ENCODE peak calls at places on chromosomes 3 and 15, in nine cellular contexts. O is OCI-LY7; G is M059J; R is germinal center; B is RCC 7860; J is CD8-positive, alpha-beta memory T cell; Z is neural progenitor cell; Q is GM18507; Y is DMS79. H is an unnamed sample.

GRCh38 chr15:76059320-76060097 is at the start of gene TMEM266:
- DNase-seq in O (no peak), Q (peak), J (no peak), Y (no peak), B (no peak), R (peak), Z (peak), G (peak), H (no peak)

GRCh38 chr3:120160050-120160449 is 65.8 kb upstream of the GSK3B start:
- DNase-seq in B (peak), Z (no peak), Y (no peak), Q (no peak), J (no peak), G (peak), R (no peak), O (no peak), H (no peak)

GRCh38 chr3:194139085-194139976 is 3.4 kb downstream of the HES1 start:
- DNase-seq in G (peak), J (no peak), Z (peak), B (no peak), R (peak), Y (peak), O (peak), Q (no peak), H (no peak)

GRCh38 chr3:124985358-124985757 is 50.8 kb upstream of the MUC13 start:
- DNase-seq in Z (no peak), Y (no peak), B (no peak), Q (no peak), J (no peak), O (no peak), R (no peak), G (peak), H (no peak)

GRCh38 chr3:8709287-8709686 is 24.3 kb upstream of the CAV3 start:
- DNase-seq in J (no peak), Q (no peak), Y (no peak), B (no peak), O (no peak), R (peak), G (no peak), Z (no peak), H (no peak)

GRCh38 chr15:80480909-80481308 is 76.7 kb downstream of the ARNT2 start:
- DNase-seq in O (no peak), R (no peak), J (no peak), Y (no peak), Z (no peak), Q (no peak), B (peak), G (peak), H (no peak)

GRCh38 chr3:100590114-100590839 is 19.1 kb upstream of the ADGRG7 start:
- DNase-seq in B (peak), J (peak), R (peak), Q (peak), G (peak), Y (peak), Z (peak), O (peak), H (peak)

GRCh38 chr3:155241559-155241958 is 51.9 kb downstream of the STRIT1 start:
- DNase-seq in G (no peak), Z (no peak), Q (no peak), J (no peak), Y (no peak), O (no peak), B (no peak), R (no peak), H (no peak)

GRCh38 chr3:159451067-159451466 is 537.6 kb upstream of the IL12A start:
- DNase-seq in G (peak), Z (no peak), R (no peak), Q (no peak), O (no peak), Y (no peak), J (no peak), B (no peak), H (no peak)

GRCh38 chr15:40248006-40248783 is 9.3 kb downstream of the PAK6 start:
- DNase-seq in J (no peak), Y (no peak), Q (no peak), Z (no peak), O (no peak), B (no peak), G (no peak), R (no peak), H (no peak)

GRCh38 chr15:72994778-72995177 is 57.5 kb upstream of the NEO1 start:
- DNase-seq in O (no peak), Q (no peak), B (no peak), Z (no peak), Y (no peak), G (no peak), R (no peak), J (no peak), H (no peak)

GRCh38 chr3:129121016-129121791 is 400 bp downstream of the RAB43 start:
- DNase-seq in Z (peak), G (no peak), Q (no peak), Y (no peak), J (peak), O (peak), B (no peak), R (peak), H (peak)

GRCh38 chr3:72270072-72270611 is 485.2 kb upstream of the PROK2 start:
- DNase-seq in G (peak), Y (no peak), R (no peak), Q (no peak), J (no peak), B (peak), Z (no peak), O (no peak), H (no peak)

GRCh38 chr3:27677554-27677953 is 44.6 kb downstream of the EOMES start:
- DNase-seq in Y (no peak), O (no peak), R (no peak), Q (no peak), G (peak), B (no peak), Z (no peak), J (no peak), H (no peak)

GRCh38 chr3:152031321-152031720 is 157.9 kb downstream of the SUCNR1 start:
- DNase-seq in G (no peak), Q (no peak), Y (no peak), Z (no peak), J (no peak), R (no peak), O (no peak), B (no peak), H (no peak)

GRCh38 chr15:94815110-94815726 is 583.9 kb downstream of the MCTP2 start:
- DNase-seq in B (no peak), O (no peak), J (no peak), Z (no peak), G (no peak), Q (no peak), Y (no peak), R (no peak), H (no peak)

GRCh38 chr3:45343947-45344346 is 44.4 kb upstream of the LARS2 start:
- DNase-seq in B (peak), O (peak), Z (peak), G (peak), Y (no peak), Q (peak), R (no peak), J (no peak), H (no peak)

GRCh38 chr3:12750658-12751071 is 8.4 kb downstream of the TMEM40 start:
- DNase-seq in Y (no peak), B (peak), Q (no peak), G (peak), O (no peak), Z (no peak), R (no peak), J (no peak), H (no peak)

GRCh38 chr3:186105543-186105942 is 3.3 kb downstream of the ETV5 start:
- DNase-seq in R (no peak), Z (no peak), G (no peak), Q (no peak), Y (no peak), O (no peak), B (no peak), J (no peak), H (no peak)

GRCh38 chr3:131370935-131371698 is 10.5 kb upstream of the NUDT16 start:
- DNase-seq in Y (no peak), G (no peak), Q (no peak), Z (no peak), O (no peak), B (no peak), R (no peak), J (no peak), H (no peak)

GRCh38 chr3:196624008-196624790 is 15.3 kb upstream of the NRROS start:
- DNase-seq in R (no peak), B (no peak), Y (no peak), G (no peak), O (no peak), Q (no peak), J (no peak), Z (no peak), H (no peak)

GRCh38 chr3:10709110-10709781 is 106.8 kb upstream of the SLC6A11 start:
- DNase-seq in J (no peak), Y (no peak), G (no peak), O (no peak), Z (peak), Q (no peak), R (no peak), B (no peak), H (no peak)

GRCh38 chr3:70108072-70108471 is 108.5 kb downstream of the SAMMSON start:
- DNase-seq in J (no peak), Y (no peak), Q (no peak), Z (peak), G (peak), R (peak), B (no peak), O (peak), H (no peak)

GRCh38 chr15:55858661-55859060 is 115.7 kb upstream of the PRTG start:
- DNase-seq in G (peak), Y (no peak), O (no peak), R (no peak), Z (no peak), Q (no peak), J (no peak), B (no peak), H (no peak)

GRCh38 chr15:25136119-25136518 is 181.3 kb downstream of the SNRPN start:
- DNase-seq in Z (peak), R (no peak), G (peak), Q (no peak), O (peak), B (no peak), J (no peak), Y (no peak), H (no peak)

GRCh38 chr3:127588675-127589577 is 1.6 kb downstream of the TPRA1 start:
- DNase-seq in Y (no peak), G (peak), B (peak), Z (peak), J (peak), Q (no peak), O (peak), R (no peak), H (no peak)

GRCh38 chr3:159804726-159805410 is 183.8 kb upstream of the IL12A start:
- DNase-seq in R (peak), G (peak), B (peak), Z (peak), Q (peak), J (no peak), Y (peak), O (peak), H (no peak)

GRCh38 chr3:141276398-141276797 is 44.8 kb downstream of the PXYLP1 start:
- DNase-seq in G (no peak), O (no peak), Q (no peak), Y (no peak), R (no peak), Z (no peak), J (no peak), B (no peak), H (no peak)

H was measured in central memory CD4-positive, alpha-beta T cell.